ENCODE peak calls at places on chromosomes 1 and 21, in seven cellular contexts. O is tibial artery, E is HAP-1, F is transverse colon, Z is SJSA1, W is hepatocyte, X is PC-3. L is an unnamed sample. For H3K36me3, H3K27me3 and H3K4me1, the result is how much of the 10 kb centered on the place peaks cover.

GRCh38 chr1:223531742-223532341 is 133.7 kb downstream of the CAPN8 start:
- DNase-seq in O (peak), E (peak), F (peak), Z (peak), W (peak), X (peak), L (no peak)

GRCh38 chr1:193462629-193463320 is 276.4 kb upstream of the B3GALT2 start:
- DNase-seq in O (no peak), E (peak), F (no peak), Z (no peak), W (no peak), X (no peak), L (no peak)

GRCh38 chr21:37917612-37918011 is 1.4 kb upstream of the KCNJ6 start:
- DNase-seq in O (no peak), E (no peak), F (no peak), Z (peak), W (no peak), X (peak), L (no peak)

GRCh38 chr1:211529453-211529852 is 37.5 kb upstream of the RD3 start:
- DNase-seq in O (no peak), E (no peak), F (no peak), Z (no peak), W (no peak), X (no peak), L (no peak)

GRCh38 chr1:170720661-170721060 is 56.7 kb downstream of the PRRX1 start:
- DNase-seq in O (no peak), E (no peak), F (no peak), Z (no peak), W (no peak), X (no peak), L (no peak)

GRCh38 chr1:170700842-170701305 is 36.9 kb downstream of the PRRX1 start:
- DNase-seq in O (no peak), E (no peak), F (no peak), Z (no peak), W (no peak), X (no peak), L (no peak)

GRCh38 chr21:42107881-42108553 is 36.9 kb downstream of the UMODL1 start:
- DNase-seq in O (no peak), E (peak), F (peak), Z (peak), W (peak), X (peak), L (peak)

GRCh38 chr1:109617291-109617801 is 2.1 kb downstream of the GNAT2 start:
- DNase-seq in O (peak), E (no peak), F (no peak), Z (peak), W (peak), X (peak), L (no peak)

GRCh38 chr1:18927082-18927653 is 24.8 kb upstream of the ALDH4A1 start:
- DNase-seq in O (no peak), E (no peak), F (peak), Z (no peak), W (no peak), X (peak), L (no peak)

GRCh38 chr1:215543191-215543606 is 23.9 kb upstream of the KCTD3 start:
- DNase-seq in O (no peak), E (no peak), F (no peak), Z (no peak), W (peak), X (peak), L (no peak)

GRCh38 chr1:40151457-40152079 is 9.6 kb upstream of the RLF start:
- DNase-seq in O (no peak), E (no peak), F (no peak), Z (no peak), W (no peak), X (no peak), L (no peak)

GRCh38 chr1:203286161-203286984 is 18.9 kb upstream of the BTG2 start:
- DNase-seq in O (peak), E (no peak), F (peak), Z (no peak), W (peak), X (no peak), L (peak)

GRCh38 chr1:18936471-18936813 is 20.0 kb downstream of the IFFO2 start:
- DNase-seq in O (no peak), E (no peak), F (no peak), Z (no peak), W (no peak), X (peak), L (no peak)

GRCh38 chr1:31800677-31800967 is 15.2 kb downstream of the SPOCD1 start:
- DNase-seq in O (no peak), E (peak), F (no peak), Z (no peak), W (no peak), X (no peak), L (no peak)

GRCh38 chr1:44327679-44328491 is 27.2 kb downstream of the ERI3 start:
- DNase-seq in O (peak), E (peak), F (peak), Z (peak), W (peak), X (peak), L (peak)

GRCh38 chr1:2831596-2832212 is 30.2 kb upstream of the TTC34 start:
- DNase-seq in O (no peak), E (no peak), F (no peak), Z (no peak), W (no peak), X (no peak), L (no peak)

GRCh38 chr1:108117908-108118902 is 81.9 kb downstream of the SLC25A24 start:
- DNase-seq in O (no peak), E (no peak), F (no peak), Z (no peak), W (peak), X (peak), L (peak)

GRCh38 chr1:58619286-58620054 is 42.4 kb upstream of the TACSTD2 start:
- DNase-seq in O (no peak), E (no peak), F (no peak), Z (no peak), W (peak), X (no peak), L (peak)

GRCh38 chr1:19610282-19610978 is 33.7 kb upstream of the NBL1 start:
- DNase-seq in O (no peak), E (no peak), F (no peak), Z (no peak), W (no peak), X (peak), L (no peak)

GRCh38 chr1:88922214-88922613 is 30.8 kb upstream of the GTF2B start:
- DNase-seq in O (no peak), E (no peak), F (no peak), Z (no peak), W (no peak), X (peak), L (no peak)

GRCh38 chr1:11331036-11331765 is 58.2 kb downstream of the UBIAD1 start:
- DNase-seq in O (no peak), E (no peak), F (no peak), Z (no peak), W (no peak), X (peak), L (no peak)

GRCh38 chr1:89939059-89939570 is 55.8 kb upstream of the ZNF326 start:
- DNase-seq in O (no peak), E (peak), F (no peak), Z (no peak), W (no peak), X (no peak), L (no peak)

GRCh38 chr1:146036990-146037646 is 15.6 kb upstream of the HJV start:
- DNase-seq in O (peak), E (peak), F (peak), Z (peak), W (peak), X (peak), L (peak)

GRCh38 chr1:198788561-198789064 is 149.8 kb downstream of the PTPRC start:
- DNase-seq in O (no peak), E (peak), F (no peak), Z (no peak), W (peak), X (peak), L (no peak)

GRCh38 chr1:1489231-1489630 is 17.7 kb downstream of the ATAD3B start:
- DNase-seq in O (no peak), E (no peak), F (no peak), Z (no peak), W (no peak), X (no peak), L (no peak)

GRCh38 chr1:1489861-1490260 is 18.3 kb downstream of the ATAD3B start:
- DNase-seq in O (no peak), E (no peak), F (no peak), Z (no peak), W (no peak), X (no peak), L (peak)

GRCh38 chr1:1490633-1491230 is 19.2 kb downstream of the ATAD3B start:
- DNase-seq in O (no peak), E (no peak), F (no peak), Z (no peak), W (no peak), X (no peak), L (no peak)

GRCh38 chr1:1487701-1488100 is 16.1 kb downstream of the ATAD3B start:
- DNase-seq in O (no peak), E (no peak), F (no peak), Z (no peak), W (no peak), X (no peak), L (no peak)

GRCh38 chr1:1491601-1492000 is 20.0 kb downstream of the ATAD3B start:
- DNase-seq in O (no peak), E (no peak), F (no peak), Z (no peak), W (no peak), X (no peak), L (no peak)
- H3K36me3 ChIP-seq in O (half or more), E (half or more), F (half or more), Z (half or more), W (under half), X (half or more), L (under half)

DNA sequence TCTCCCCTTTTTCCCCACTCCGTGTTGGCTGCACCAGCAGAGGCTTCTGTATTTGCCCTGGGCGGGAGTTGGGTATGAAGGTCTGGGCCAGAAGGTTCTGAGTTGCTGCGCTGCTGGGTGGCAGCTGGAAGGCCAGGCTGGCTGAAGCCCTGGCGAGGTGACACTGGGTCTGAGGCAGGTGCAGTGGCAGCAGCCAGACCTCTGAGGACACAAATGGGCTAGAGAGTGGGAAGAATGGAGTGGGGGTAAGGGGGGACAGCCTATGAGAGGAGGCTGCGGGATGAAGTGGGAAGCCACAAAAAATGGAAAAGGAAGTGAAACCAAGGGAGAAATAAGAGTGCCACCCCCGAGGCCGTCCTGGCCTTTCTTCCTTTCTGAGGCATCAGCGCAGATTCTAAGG is 53.2 kb downstream of the STX6 start:
- DNase-seq in O (no peak), E (no peak), F (no peak), Z (no peak), W (no peak), X (no peak), L (no peak)
- H3K27me3 ChIP-seq in O (under half), E (under half), F (under half), Z (under half), W (under half), X (under half), L (under half)

DNA sequence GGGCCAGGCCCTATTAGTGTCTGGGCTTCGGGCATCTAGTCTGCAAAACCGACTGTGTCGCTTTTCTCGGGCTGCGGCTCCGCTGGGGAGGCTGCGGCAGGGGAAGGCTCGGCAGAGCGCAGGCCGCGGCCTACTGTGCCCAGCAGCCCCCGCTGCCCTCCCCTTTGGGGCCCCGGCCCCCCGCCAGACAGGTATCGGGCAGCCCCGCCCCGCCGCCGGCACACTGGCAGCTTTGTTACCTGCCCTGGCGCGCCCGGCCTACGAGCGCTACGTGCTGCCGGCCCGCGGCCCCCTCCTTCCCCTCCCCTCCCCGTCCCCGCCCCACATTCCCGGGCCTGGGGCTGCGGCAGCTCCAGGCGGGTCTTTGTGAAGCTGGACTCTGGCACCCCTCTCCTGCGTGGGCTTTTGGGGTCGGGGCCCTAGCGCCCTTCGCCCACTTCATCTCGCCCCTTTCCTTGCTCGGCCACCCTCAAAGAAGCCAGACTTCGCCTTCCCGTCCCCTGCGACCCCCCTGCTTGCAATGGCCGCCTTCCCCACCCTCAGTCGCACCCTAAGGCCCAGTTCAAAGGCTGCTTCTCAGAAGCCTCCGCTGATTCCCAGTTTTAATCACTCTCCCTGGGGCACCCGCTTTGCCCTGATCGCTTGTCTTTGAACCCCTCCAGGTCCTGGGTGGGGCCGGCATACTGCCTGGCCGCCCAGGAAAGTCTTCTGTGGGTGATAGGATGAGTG is 48.9 kb upstream of the SLC2A1 start:
- DNase-seq in O (no peak), E (no peak), F (no peak), Z (no peak), W (peak), X (no peak), L (no peak)
- H3K4me1 ChIP-seq in O (under half), E (under half), F (under half), Z (under half), W (under half), X (under half), L (under half)

GRCh38 chr1:152197361-152197941 is 26.5 kb downstream of the HRNR start:
- DNase-seq in O (no peak), E (no peak), F (no peak), Z (no peak), W (no peak), X (no peak), L (no peak)

GRCh38 chr1:152198982-152199381 is 25.0 kb downstream of the HRNR start:
- DNase-seq in O (no peak), E (no peak), F (no peak), Z (no peak), W (no peak), X (no peak), L (no peak)
- H3K36me3 ChIP-seq in O (under half), E (under half), F (under half), Z (under half), W (under half), X (under half), L (under half)